ENCODE peak calls at places on chromosome 21, in eight cellular contexts. K, Y, M, F, N, L, W and U are unnamed samples.

GRCh38 chr21:27333091-27333490 is 366.2 kb upstream of the ADAMTS5 start:
- DNase-seq in K (no peak), N (no peak), M (no peak), W (no peak), Y (no peak), L (no peak), F (no peak), U (no peak)

GRCh38 chr21:46096997-46097825 is 701 bp upstream of the COL6A2 start:
- DNase-seq in W (peak; percentile 40), N (no peak), L (peak; percentile 90), M (peak; percentile 37), Y (no peak), F (no peak), K (no peak), U (peak; percentile 58)

GRCh38 chr21:40793057-40793456 is 53.9 kb downstream of the DSCAM start:
- DNase-seq in K (no peak), N (no peak), W (no peak), M (no peak), L (no peak), Y (no peak), F (no peak), U (no peak)

GRCh38 chr21:46124083-46124925 is 26.4 kb downstream of the COL6A2 start:
- DNase-seq in Y (no peak), F (no peak), K (peak; percentile 19), N (peak; percentile 9), M (peak; percentile 10), W (no peak), L (peak; percentile 85), U (peak; percentile 38)

GRCh38 chr21:34670220-34670961 is 1.6 kb downstream of the CLIC6 start:
- DNase-seq in Y (no peak), L (no peak), M (peak; percentile 22), F (peak; percentile 15), W (peak; percentile 13), N (no peak), K (peak; percentile 38), U (peak; percentile 87)

GRCh38 chr21:35179990-35180557 is 131.0 kb upstream of the RUNX1 start:
- DNase-seq in N (no peak), W (peak; percentile 78), M (no peak), L (peak; percentile 58), K (no peak), F (no peak), Y (peak; percentile 54), U (no peak)

GRCh38 chr21:24272527-24272938 is 1334.7 kb downstream of the MRPL39 start:
- DNase-seq in F (no peak), M (no peak), Y (no peak), N (no peak), L (no peak), K (no peak), W (no peak), U (no peak)

GRCh38 chr21:45927851-45928850 is 53.4 kb upstream of the COL6A1 start:
- DNase-seq in W (no peak), K (no peak), N (no peak), L (no peak), M (no peak), Y (no peak), F (no peak), U (no peak)

GRCh38 chr21:45975017-45975595 is 6.5 kb upstream of the COL6A1 start:
- DNase-seq in W (no peak), F (no peak), N (no peak), M (peak; percentile 62), Y (no peak), L (peak; percentile 89), K (peak; percentile 46), U (peak; percentile 81)

GRCh38 chr21:46560568-46561447 is 44.1 kb downstream of the S100B start:
- DNase-seq in W (no peak), M (no peak), N (no peak), Y (no peak), K (no peak), F (no peak), L (peak; percentile 80), U (no peak)

GRCh38 chr21:40165212-40165611 is 298.0 kb downstream of the PCP4 start:
- DNase-seq in Y (no peak), M (no peak), N (no peak), W (no peak), L (no peak), F (no peak), K (no peak), U (no peak)

GRCh38 chr21:21722736-21723135 is 724.5 kb downstream of the NCAM2 start:
- DNase-seq in Y (no peak), M (no peak), F (no peak), N (no peak), K (no peak), W (no peak), L (no peak), U (no peak)

GRCh38 chr21:38955495-38955894 is 149.8 kb downstream of the ETS2 start:
- DNase-seq in M (no peak), L (no peak), N (no peak), F (no peak), W (peak; percentile 61), K (peak; percentile 39), Y (no peak), U (no peak)

GRCh38 chr21:26389971-26390641 is 183.0 kb downstream of the CYYR1 start:
- DNase-seq in N (no peak), M (no peak), W (peak; percentile 20), Y (peak; percentile 38), K (no peak), F (peak; percentile 60), L (no peak), U (no peak)

GRCh38 chr21:30234050-30234449 is 18.2 kb upstream of the CLDN8 start:
- DNase-seq in W (no peak), M (no peak), F (no peak), L (no peak), N (no peak), K (no peak), Y (no peak), U (no peak)

GRCh38 chr21:40765771-40766170 is 81.2 kb downstream of the DSCAM start:
- DNase-seq in N (no peak), F (no peak), L (no peak), K (no peak), M (no peak), W (no peak), Y (no peak), U (no peak)

GRCh38 chr21:39681845-39682244 is 63.1 kb upstream of the IGSF5 start:
- DNase-seq in N (no peak), W (peak; percentile 43), Y (no peak), L (peak; percentile 85), F (peak; percentile 11), K (no peak), M (no peak), U (no peak)

GRCh38 chr21:25944672-25945213 is 210.0 kb downstream of the GABPA start:
- DNase-seq in Y (no peak), W (peak; percentile 18), M (no peak), K (no peak), F (no peak), N (no peak), L (no peak), U (no peak)

GRCh38 chr21:26806734-26807372 is 38.4 kb downstream of the ADAMTS1 start:
- DNase-seq in M (no peak), N (no peak), L (no peak), K (no peak), Y (no peak), F (peak; percentile 85), W (peak; percentile 49), U (no peak)

GRCh38 chr21:45834821-45835293 is 146.7 kb upstream of the COL6A1 start:
- DNase-seq in Y (no peak), F (no peak), M (no peak), W (no peak), L (no peak), N (no peak), K (no peak), U (no peak)

GRCh38 chr21:26087223-26087918 is 83.2 kb downstream of the APP start:
- DNase-seq in K (no peak), F (no peak), M (no peak), N (no peak), L (no peak), Y (no peak), W (no peak), U (no peak)

DNA sequence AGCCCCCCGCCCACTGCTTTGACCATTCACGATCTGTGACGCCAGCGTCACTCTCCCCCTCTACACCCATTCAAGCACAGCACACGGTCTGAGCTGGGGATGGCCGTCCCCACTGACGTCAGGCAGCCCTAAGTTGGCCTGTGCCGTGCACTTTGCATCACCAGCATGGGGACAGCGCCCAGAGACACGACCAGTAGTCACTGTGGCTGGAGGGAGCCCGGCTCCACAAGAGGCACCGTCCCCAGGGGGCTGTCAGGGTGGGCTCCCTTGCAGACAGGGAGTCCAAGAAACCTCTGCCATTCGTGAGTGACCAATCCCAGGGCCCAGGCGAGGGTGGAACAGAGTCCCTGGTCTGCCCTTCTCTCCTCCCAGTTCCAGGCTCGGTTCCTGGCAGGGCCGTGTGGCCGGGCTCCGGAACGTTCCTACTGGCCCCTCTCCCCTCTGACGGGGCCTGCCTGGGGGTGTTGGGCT is 2.3 kb downstream of the KRTAP10-8 start:
- DNase-seq in K (no peak), L (no peak), N (no peak), M (no peak), Y (no peak), W (no peak), F (no peak), U (no peak)
- H3K4me1 ChIP-seq in K (no peaks in the 10 kb centered on the region), L (no peaks in the 10 kb centered on the region), N (peaks cover 38% of the 10 kb centered on the region), M (no peaks in the 10 kb centered on the region), Y (no peaks in the 10 kb centered on the region), W (no peaks in the 10 kb centered on the region), F (no peaks in the 10 kb centered on the region), U (no peaks in the 10 kb centered on the region)

GRCh38 chr21:44354775-44355771 is 1.7 kb downstream of the TRPM2 start:
- DNase-seq in W (no peak), M (no peak), Y (peak; percentile 81), N (no peak), L (peak; percentile 81), K (no peak), F (no peak), U (no peak)
- H3K4me3 ChIP-seq in W (no peak overlapping the region), M (no peak overlapping the region), Y (peak overlapping the region; percentile 8), N (no peak overlapping the region), L (no peak overlapping the region), K (no peak overlapping the region), F (no peak overlapping the region), U (no peak overlapping the region)

GRCh38 chr21:36263797-36264196 is 56.2 kb upstream of the MORC3 start:
- DNase-seq in F (no peak), K (no peak), Y (no peak), N (no peak), M (no peak), L (no peak), W (no peak), U (no peak)
- H3K4me1 ChIP-seq in F (peaks cover 3% of the 10 kb centered on the region), K (no peaks in the 10 kb centered on the region), Y (peaks cover 14% of the 10 kb centered on the region), N (peaks cover 9% of the 10 kb centered on the region), M (no peaks in the 10 kb centered on the region), L (peaks cover 7% of the 10 kb centered on the region), W (no peaks in the 10 kb centered on the region), U (no peaks in the 10 kb centered on the region)

DNA sequence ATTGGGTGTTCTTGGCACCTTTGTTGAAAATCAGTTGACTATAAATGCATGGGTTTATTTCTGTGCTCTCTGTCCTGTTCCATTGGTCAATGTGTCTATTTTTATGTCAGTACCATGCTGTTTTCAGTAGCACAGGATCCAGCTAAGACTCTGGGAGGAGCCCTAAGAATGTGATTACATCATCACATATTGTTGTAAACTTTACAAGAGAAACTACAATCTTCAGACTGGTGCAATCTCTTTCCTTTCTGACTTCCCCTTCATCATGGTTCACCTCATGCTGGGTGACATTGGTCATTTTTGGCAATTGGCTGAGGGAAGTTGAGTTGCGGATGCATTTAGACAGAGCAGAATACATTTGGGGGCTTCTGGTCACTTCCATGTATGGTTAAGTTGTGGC is 88.4 kb downstream of the C21orf91 start:
- DNase-seq in K (no peak), L (no peak), F (no peak), N (no peak), M (no peak), W (no peak), Y (no peak), U (no peak)
- H3K4me3 ChIP-seq in K (no peak overlapping the region), L (no peak overlapping the region), F (no peak overlapping the region), N (no peak overlapping the region), M (no peak overlapping the region), W (no peak overlapping the region), Y (no peak overlapping the region), U (no peak overlapping the region)

GRCh38 chr21:31728191-31728590 is 3.7 kb downstream of the SCAF4 start:
- DNase-seq in M (no peak), L (peak; percentile 42), K (no peak), F (no peak), W (no peak), N (no peak), Y (no peak), U (no peak)
- H3K4me1 ChIP-seq in M (peaks cover 17% of the 10 kb centered on the region), L (peaks cover 20% of the 10 kb centered on the region), K (peaks cover 18% of the 10 kb centered on the region), F (peaks cover 27% of the 10 kb centered on the region), W (peaks cover 11% of the 10 kb centered on the region), N (peaks cover 72% of the 10 kb centered on the region), Y (peaks cover 59% of the 10 kb centered on the region), U (peaks cover 6% of the 10 kb centered on the region)